ENCODE peak calls at places on chromosome 1, in ten cellular contexts. B, L, Q, H, R, J, N, A, T and Z are unnamed samples.

GRCh38 chr1:29700522-29700921 is 464.2 kb downstream of the PTPRU start:
- DNase-seq in B (no peak), L (no peak), Q (no peak), H (no peak), R (no peak), J (no peak), N (no peak), A (no peak), T (no peak), Z (no peak)

GRCh38 chr1:19123837-19124236 is 86.2 kb downstream of the UBR4 start:
- DNase-seq in B (no peak), L (peak; percentile 41), Q (no peak), H (no peak), R (no peak), J (no peak), N (no peak), A (peak; percentile 10), T (no peak), Z (no peak)

GRCh38 chr1:246450485-246451251 is 56.4 kb downstream of the SMYD3 start:
- DNase-seq in B (peak; percentile 35), L (peak; percentile 53), Q (no peak), H (no peak), R (no peak), J (peak; percentile 41), N (peak; percentile 31), A (peak; percentile 49), T (no peak), Z (peak; percentile 57)

GRCh38 chr1:19033926-19034680 is 77.6 kb upstream of the IFFO2 start:
- DNase-seq in B (peak; percentile 56), L (no peak), Q (no peak), H (no peak), R (peak; percentile 8), J (peak; percentile 84), N (no peak), A (peak; percentile 11), T (no peak), Z (no peak)

GRCh38 chr1:113303252-113303651 is 87.1 kb upstream of the MAGI3 start:
- DNase-seq in B (no peak), L (no peak), Q (no peak), H (no peak), R (no peak), J (no peak), N (no peak), A (no peak), T (no peak), Z (no peak)

GRCh38 chr1:51192213-51192843 is 43.7 kb upstream of the RNF11 start:
- DNase-seq in B (peak; percentile 80), L (peak; percentile 91), Q (peak; percentile 3), H (peak; percentile 19), R (peak; percentile 63), J (peak; percentile 83), N (peak; percentile 25), A (peak; percentile 93), T (no peak), Z (peak; percentile 92)

GRCh38 chr1:30809514-30810263 is 52.1 kb upstream of the LAPTM5 start:
- DNase-seq in B (peak; percentile 93), L (peak; percentile 91), Q (no peak), H (no peak), R (no peak), J (peak; percentile 95), N (no peak), A (peak; percentile 76), T (no peak), Z (peak; percentile 93)

GRCh38 chr1:66413139-66413755 is 120.7 kb upstream of the SGIP1 start:
- DNase-seq in B (no peak), L (no peak), Q (no peak), H (no peak), R (no peak), J (no peak), N (no peak), A (no peak), T (no peak), Z (no peak)

GRCh38 chr1:170586321-170586855 is 54.4 kb downstream of the GORAB start:
- DNase-seq in B (no peak), L (peak; percentile 58), Q (no peak), H (no peak), R (no peak), J (peak; percentile 61), N (no peak), A (peak; percentile 88), T (no peak), Z (no peak)

GRCh38 chr1:88935522-88936222 is 44.3 kb upstream of the GTF2B start:
- DNase-seq in B (peak; percentile 52), L (peak; percentile 64), Q (peak; percentile 1), H (no peak), R (no peak), J (peak; percentile 55), N (no peak), A (peak; percentile 63), T (no peak), Z (peak; percentile 68)

GRCh38 chr1:9180077-9180819 is 51.3 kb upstream of the GPR157 start:
- DNase-seq in B (peak; percentile 62), L (no peak), Q (no peak), H (no peak), R (no peak), J (peak; percentile 64), N (no peak), A (no peak), T (no peak), Z (no peak)

GRCh38 chr1:100703052-100703451 is 16.5 kb upstream of the VCAM1 start:
- DNase-seq in B (no peak), L (no peak), Q (no peak), H (no peak), R (no peak), J (no peak), N (no peak), A (no peak), T (no peak), Z (no peak)

GRCh38 chr1:26122988-26123973 is 11.7 kb downstream of the PDIK1L start:
- DNase-seq in B (peak; percentile 73), L (peak; percentile 29), Q (no peak), H (no peak), R (no peak), J (peak; percentile 37), N (no peak), A (peak; percentile 53), T (no peak), Z (peak; percentile 78)

GRCh38 chr1:102185260-102185659 is 188.5 kb upstream of the OLFM3 start:
- DNase-seq in B (no peak), L (no peak), Q (no peak), H (no peak), R (no peak), J (no peak), N (no peak), A (no peak), T (no peak), Z (no peak)